ENCODE peak calls at places on chromosomes 6 and 20, in eight cellular contexts. M is stimulated activated CD4-positive, alpha-beta T cell treated with anti-CD3 and anti-CD28 coated beads, Interleukin-15, amount 100 ng/mL, for 1 hour; A is activated CD4-positive, alpha-beta T cell treated with anti-CD3 and anti-CD28 coated beads, Interleukin-2, amount 10 ng/mL, durations not matched to agents 7 days and 5 days; J is mesothelial cell of epicardium; S is left ventricle myocardium inferior; C is endothelial cell; B is fibroblast of the conjunctiva; Z is heart right ventricle. V is an unnamed sample.

GRCh38 chr6:26538572-26538902 is 371 bp downstream of the HMGN4 start:
- DNase-seq in M (no peak), A (no peak), J (no peak), S (no peak), C (no peak), B (no peak), Z (no peak), V (no peak)

GRCh38 chr6:3722211-3722621 is 29.3 kb downstream of the PXDC1 start:
- DNase-seq in M (no peak), A (no peak), J (no peak), S (no peak), C (no peak), B (no peak), Z (no peak), V (no peak)

GRCh38 chr6:150091466-150091865 is 22.5 kb upstream of the ULBP3 start:
- DNase-seq in M (no peak), A (no peak), J (no peak), S (no peak), C (no peak), B (no peak), Z (no peak), V (no peak)

GRCh38 chr20:8287328-8287727 is 155.3 kb downstream of the PLCB1 start:
- DNase-seq in M (no peak), A (no peak), J (no peak), S (no peak), C (no peak), B (no peak), Z (no peak), V (no peak)

GRCh38 chr20:22700387-22700786 is 116.0 kb upstream of the FOXA2 start:
- DNase-seq in M (no peak), A (no peak), J (no peak), S (no peak), C (no peak), B (peak), Z (no peak), V (peak)

GRCh38 chr20:46169245-46170171 is 51.4 kb downstream of the CD40 start:
- DNase-seq in M (no peak), A (no peak), J (no peak), S (no peak), C (no peak), B (no peak), Z (no peak), V (no peak)

GRCh38 chr20:6892729-6893128 is 125.2 kb downstream of the BMP2 start:
- DNase-seq in M (no peak), A (no peak), J (no peak), S (no peak), C (no peak), B (no peak), Z (no peak), V (no peak)

GRCh38 chr20:32437391-32438074 is 79.4 kb downstream of the ASXL1 start:
- DNase-seq in M (no peak), A (no peak), J (peak), S (no peak), C (no peak), B (no peak), Z (no peak), V (no peak)

GRCh38 chr6:29651413-29652197 is 5.3 kb upstream of the MOG start:
- DNase-seq in M (no peak), A (no peak), J (no peak), S (no peak), C (no peak), B (no peak), Z (no peak), V (no peak)

V was measured in hippocampal formation.